ENCODE peak calls at places on chromosomes 7 and 10, in six cellular contexts. G is ovary; E is PC-3; F is RPMI8226; B is NCI-H526 treated with DMSO at 0.1 percent for 48 hours; D is activated T-helper 1 cell treated with anti-CD3 and anti-CD28 coated beads, Interleukin-2, amount 50 U/mL, for 16 hours. S is an unnamed sample.

GRCh38 chr10:10589540-10589939 is 428.1 kb upstream of the CELF2 start:
- DNase-seq in B (no peak), E (peak; percentile 2), D (no peak), F (no peak), G (no peak), S (no peak)

GRCh38 chr10:89576022-89576421 is 40.6 kb upstream of the SLC16A12 start:
- DNase-seq in D (no peak), G (no peak), B (no peak), E (no peak), F (no peak), S (no peak)

GRCh38 chr7:103573479-103574058 is 127.6 kb upstream of the SLC26A5 start:
- DNase-seq in G (no peak), B (peak; percentile 80), D (no peak), E (peak; percentile 78), F (peak; percentile 36), S (no peak)

GRCh38 chr7:33757563-33758165 is 147.7 kb upstream of the BMPER start:
- DNase-seq in G (peak; percentile 22), F (peak; percentile 49), E (peak; percentile 72), B (peak; percentile 32), D (no peak), S (no peak)

GRCh38 chr10:120462018-120462682 is 5.1 kb downstream of the PLPP4 start:
- DNase-seq in D (no peak), B (no peak), F (no peak), E (no peak), G (no peak), S (no peak)

GRCh38 chr10:15305634-15306033 is 65.5 kb downstream of the FAM171A1 start:
- DNase-seq in E (no peak), G (no peak), F (no peak), B (no peak), D (no peak), S (no peak)

GRCh38 chr10:88934900-88935672 is 17.5 kb downstream of the ACTA2 start:
- DNase-seq in E (peak; percentile 79), B (peak; percentile 48), G (peak; percentile 77), D (peak; percentile 48), F (peak; percentile 75), S (no peak)

GRCh38 chr10:101273736-101274135 is 44.5 kb upstream of the LBX1 start:
- DNase-seq in G (no peak), F (no peak), B (no peak), D (no peak), E (no peak), S (no peak)

GRCh38 chr7:158067219-158067930 is 520.2 kb downstream of the PTPRN2 start:
- DNase-seq in D (no peak), B (no peak), E (no peak), G (no peak), F (no peak), S (no peak)

GRCh38 chr10:11533328-11533781 is 78.1 kb downstream of the USP6NL start:
- DNase-seq in D (no peak), G (no peak), B (no peak), F (no peak), E (no peak), S (no peak)

GRCh38 chr10:117214401-117214800 is 17.1 kb downstream of the KCNK18 start:
- DNase-seq in D (no peak), G (no peak), E (peak; percentile 60), F (no peak), B (peak; percentile 51), S (no peak)

GRCh38 chr7:44383566-44383965 is 58.2 kb upstream of the CAMK2B start:
- DNase-seq in E (peak; percentile 21), G (no peak), D (no peak), F (no peak), B (no peak), S (no peak)

GRCh38 chr10:29962451-29962850 is 96.9 kb downstream of the JCAD start:
- DNase-seq in G (no peak), B (no peak), F (no peak), D (no peak), E (no peak), S (no peak)

GRCh38 chr7:65946895-65947294 is 35.1 kb downstream of the GUSB start:
- DNase-seq in G (peak; percentile 69), E (peak; percentile 56), D (no peak), B (no peak), F (no peak), S (no peak)

GRCh38 chr7:77989981-77990566 is 191.5 kb downstream of the PHTF2 start:
- DNase-seq in E (peak; percentile 20), F (peak; percentile 54), G (no peak), B (no peak), D (no peak), S (no peak)

GRCh38 chr7:22647451-22648257 is 79.3 kb upstream of the IL6 start:
- DNase-seq in E (peak; percentile 53), F (no peak), G (no peak), D (no peak), B (no peak), S (no peak)

GRCh38 chr7:48718731-48719387 is 205.5 kb upstream of the CDC14C start:
- DNase-seq in G (no peak), D (no peak), B (no peak), F (no peak), E (peak; percentile 65), S (no peak)

GRCh38 chr10:104323721-104324686 is 14.3 kb downstream of the ITPRIP start:
- DNase-seq in G (peak; percentile 14), D (no peak), F (no peak), B (no peak), E (no peak), S (no peak)

GRCh38 chr10:105181616-105182015 is 540.5 kb downstream of the SORCS3 start:
- DNase-seq in D (no peak), G (no peak), B (no peak), F (no peak), E (no peak), S (no peak)

GRCh38 chr10:89086801-89087513 is 96.4 kb downstream of the FAS start:
- DNase-seq in F (peak; percentile 41), D (no peak), B (no peak), G (no peak), E (no peak), S (no peak)

GRCh38 chr10:70430489-70431445 is 10.7 kb downstream of the NODAL start:
- DNase-seq in D (no peak), B (no peak), F (peak; percentile 88), G (peak; percentile 52), E (no peak), S (no peak)

GRCh38 chr7:123747620-123748141 is 1.1 kb downstream of the WASL start:
- DNase-seq in F (peak; percentile 67), E (peak; percentile 79), G (peak; percentile 54), D (no peak), B (peak; percentile 79), S (no peak)

GRCh38 chr7:101390901-101391301 is 28.2 kb downstream of the COL26A1 start:
- DNase-seq in E (no peak), B (no peak), D (no peak), G (no peak), F (peak; percentile 77), S (no peak)

GRCh38 chr7:94360926-94361325 is 33.8 kb upstream of the COL1A2 start:
- DNase-seq in E (no peak), B (no peak), F (no peak), D (no peak), G (no peak), S (no peak)

GRCh38 chr10:5748394-5748803 is 63.8 kb downstream of the TASOR2 start:
- DNase-seq in G (no peak), E (no peak), B (no peak), D (no peak), F (no peak), S (no peak)

GRCh38 chr10:132162590-132163277 is 24.0 kb upstream of the DPYSL4 start:
- DNase-seq in E (no peak), B (no peak), F (no peak), D (no peak), G (no peak), S (no peak)

GRCh38 chr10:34102917-34103506 is 712.1 kb downstream of the PARD3 start:
- DNase-seq in D (no peak), B (no peak), F (no peak), G (no peak), E (no peak), S (no peak)

GRCh38 chr7:96968981-96969380 is 36.4 kb upstream of the DLX6 start:
- DNase-seq in G (no peak), B (no peak), F (no peak), E (no peak), D (no peak), S (no peak)

GRCh38 chr7:489876-490275 is 29.8 kb downstream of the PDGFA start:
- DNase-seq in G (no peak), B (no peak), E (no peak), D (no peak), F (no peak), S (no peak)

GRCh38 chr7:106180721-106181120 is 68.6 kb upstream of the SYPL1 start:
- DNase-seq in D (no peak), B (no peak), E (no peak), G (no peak), F (no peak), S (no peak)

GRCh38 chr7:16514729-16515128 is 11.9 kb upstream of the LRRC72 start:
- DNase-seq in D (no peak), E (no peak), F (no peak), G (no peak), B (no peak), S (no peak)

S was measured in activated gamma-delta T cell.